ENCODE peak calls at places on chromosome 9, in nine cellular contexts. M is aorta, F is body of pancreas, K is lower lobe of right lung, Y is H7, V is heart right ventricle, U is stomach, T is fibroblast of lung, X is tibial nerve. O is an unnamed sample.

GRCh38 chr9:116362493-116362892 is 208.9 kb downstream of the PAPPA start:
- DNase-seq in M (no peak), F (no peak), K (no peak), Y (no peak), V (no peak), U (no peak), T (no peak), X (no peak), O (no peak)

GRCh38 chr9:138022121-138022741 is 144.6 kb downstream of the CACNA1B start:
- DNase-seq in M (no peak), F (peak; percentile 70), K (peak; percentile 33), Y (peak; percentile 83), V (no peak), U (peak; percentile 23), T (no peak), X (no peak), O (no peak)

GRCh38 chr9:83154087-83154736 is 91.3 kb upstream of the RASEF start:
- DNase-seq in M (no peak), F (peak; percentile 88), K (no peak), Y (no peak), V (no peak), U (peak; percentile 50), T (peak; percentile 86), X (no peak), O (peak; percentile 18)

GRCh38 chr9:107108367-107108766 is 174.7 kb upstream of the RAD23B start:
- DNase-seq in M (no peak), F (no peak), K (no peak), Y (no peak), V (no peak), U (no peak), T (no peak), X (no peak), O (no peak)

GRCh38 chr9:93653762-93654161 is 77.4 kb downstream of the PHF2 start:
- DNase-seq in M (no peak), F (no peak), K (peak; percentile 20), Y (no peak), V (no peak), U (no peak), T (no peak), X (no peak), O (no peak)

GRCh38 chr9:13529321-13530104 is 250.0 kb upstream of the MPDZ start:
- DNase-seq in M (no peak), F (no peak), K (no peak), Y (no peak), V (no peak), U (no peak), T (peak; percentile 39), X (no peak), O (peak; percentile 66)

GRCh38 chr9:119761737-119762136 is 392.5 kb upstream of the BRINP1 start:
- DNase-seq in M (no peak), F (no peak), K (no peak), Y (no peak), V (no peak), U (no peak), T (no peak), X (no peak), O (no peak)

GRCh38 chr9:33447404-33448158 is at the start of gene AQP3:
- DNase-seq in M (peak; percentile 81), F (peak; percentile 80), K (peak; percentile 84), Y (peak; percentile 95), V (peak; percentile 61), U (peak; percentile 79), T (peak; percentile 49), X (peak; percentile 35), O (peak; percentile 15)

GRCh38 chr9:85527331-85528015 is 214.3 kb downstream of the AGTPBP1 start:
- DNase-seq in M (no peak), F (no peak), K (no peak), Y (peak; percentile 1), V (peak; percentile 32), U (no peak), T (no peak), X (no peak), O (no peak)

GRCh38 chr9:15211994-15212501 is 95.0 kb downstream of the TTC39B start:
- DNase-seq in M (no peak), F (no peak), K (no peak), Y (no peak), V (no peak), U (no peak), T (peak; percentile 91), X (no peak), O (no peak)

GRCh38 chr9:130936285-130937117 is 2.5 kb downstream of the FIBCD1 start:
- DNase-seq in M (peak; percentile 79), F (no peak), K (no peak), Y (peak; percentile 93), V (no peak), U (no peak), T (peak; percentile 76), X (no peak), O (peak; percentile 54)

GRCh38 chr9:120532475-120532874 is 47.5 kb downstream of the CDK5RAP2 start:
- DNase-seq in M (no peak), F (no peak), K (peak; percentile 60), Y (no peak), V (no peak), U (peak; percentile 72), T (peak; percentile 53), X (peak; percentile 34), O (peak; percentile 54)

GRCh38 chr9:2406252-2406651 is 215.3 kb upstream of the VLDLR start:
- DNase-seq in M (no peak), F (no peak), K (peak; percentile 35), Y (no peak), V (no peak), U (no peak), T (no peak), X (no peak), O (no peak)

GRCh38 chr9:113828211-113828610 is 47.9 kb upstream of the ZNF618 start:
- DNase-seq in M (no peak), F (no peak), K (no peak), Y (no peak), V (no peak), U (no peak), T (peak; percentile 5), X (no peak), O (no peak)

GRCh38 chr9:126819482-126819881 is 14.6 kb downstream of the ZBTB43 start:
- DNase-seq in M (no peak), F (no peak), K (no peak), Y (no peak), V (no peak), U (no peak), T (no peak), X (no peak), O (no peak)

GRCh38 chr9:72665421-72665820 is 144.0 kb downstream of the TMC1 start:
- DNase-seq in M (no peak), F (no peak), K (no peak), Y (no peak), V (no peak), U (no peak), T (peak; percentile 88), X (no peak), O (peak; percentile 71)

GRCh38 chr9:32587901-32588300 is 14.9 kb upstream of the NDUFB6 start:
- DNase-seq in M (no peak), F (no peak), K (no peak), Y (no peak), V (no peak), U (no peak), T (peak; percentile 82), X (no peak), O (no peak)

GRCh38 chr9:108017671-108018070 is 528.1 kb upstream of the KLF4 start:
- DNase-seq in M (no peak), F (no peak), K (no peak), Y (no peak), V (no peak), U (no peak), T (no peak), X (no peak), O (no peak)

GRCh38 chr9:110997847-110998246 is 40.4 kb downstream of the LPAR1 start:
- DNase-seq in M (no peak), F (no peak), K (no peak), Y (no peak), V (no peak), U (no peak), T (peak; percentile 35), X (no peak), O (peak; percentile 17)

GRCh38 chr9:134051319-134051718 is 16.5 kb downstream of the BRD3 start:
- DNase-seq in M (peak; percentile 38), F (no peak), K (peak; percentile 38), Y (no peak), V (no peak), U (no peak), T (no peak), X (no peak), O (no peak)
- H3K4me3 ChIP-seq in M (no peak overlapping the region), F (no peak overlapping the region), K (no peak overlapping the region), Y (no peak overlapping the region), V (no peak overlapping the region), U (no peak overlapping the region), T (no peak overlapping the region), X (no peak overlapping the region), O (no peak overlapping the region)

GRCh38 chr9:88998911-88999310 is 7.6 kb downstream of the S1PR3 start:
- DNase-seq in M (peak; percentile 87), F (peak; percentile 74), K (peak; percentile 63), Y (no peak), V (peak; percentile 75), U (peak; percentile 58), T (peak; percentile 66), X (peak; percentile 55), O (peak; percentile 94)
- H3K36me3 ChIP-seq in M (peaks cover 14% of the 10 kb centered on the region), F (no peaks in the 10 kb centered on the region), K (peaks cover 4% of the 10 kb centered on the region), Y (no peaks in the 10 kb centered on the region), V (no peaks in the 10 kb centered on the region), U (peaks cover 23% of the 10 kb centered on the region), T (peaks cover 10% of the 10 kb centered on the region), X (no peaks in the 10 kb centered on the region), O (peaks cover 81% of the 10 kb centered on the region)

DNA sequence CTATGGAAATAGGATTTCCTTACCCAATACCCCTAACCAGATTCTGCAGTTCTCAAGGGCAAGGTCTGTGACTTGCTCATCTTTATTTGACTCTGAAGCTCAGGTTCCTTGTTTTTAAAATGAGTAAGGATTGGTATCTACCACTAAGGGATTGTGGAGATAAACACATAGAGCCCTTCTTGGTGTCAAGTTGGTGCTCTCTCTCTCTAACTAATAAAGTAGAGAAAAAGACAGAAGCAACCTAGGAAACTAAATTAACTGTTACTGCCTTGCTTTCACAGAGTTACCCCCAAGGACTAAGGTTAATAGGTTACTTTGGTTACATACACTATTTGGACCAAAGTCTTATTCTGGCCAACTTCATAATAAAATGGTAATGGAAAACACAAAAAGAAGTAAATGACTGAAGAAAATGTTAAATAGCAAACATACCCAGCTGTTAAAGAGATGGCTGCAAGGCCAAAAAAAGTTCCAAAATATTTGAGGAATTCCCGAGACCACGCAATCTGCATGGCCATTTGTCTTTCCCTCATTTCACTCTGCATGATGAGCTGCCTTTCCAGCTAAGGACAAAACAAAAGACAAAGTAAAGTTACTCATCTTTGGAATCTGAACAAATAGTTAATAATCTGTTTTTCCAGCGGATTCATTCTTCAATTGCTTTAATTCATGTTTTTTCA is 21.8 kb upstream of the RLN1 start:
- DNase-seq in M (no peak), F (no peak), K (no peak), Y (no peak), V (no peak), U (no peak), T (peak; percentile 32), X (no peak), O (no peak)
- H3K4me3 ChIP-seq in M (no peak overlapping the region), F (no peak overlapping the region), K (no peak overlapping the region), Y (no peak overlapping the region), V (no peak overlapping the region), U (no peak overlapping the region), T (no peak overlapping the region), X (no peak overlapping the region), O (no peak overlapping the region)

DNA sequence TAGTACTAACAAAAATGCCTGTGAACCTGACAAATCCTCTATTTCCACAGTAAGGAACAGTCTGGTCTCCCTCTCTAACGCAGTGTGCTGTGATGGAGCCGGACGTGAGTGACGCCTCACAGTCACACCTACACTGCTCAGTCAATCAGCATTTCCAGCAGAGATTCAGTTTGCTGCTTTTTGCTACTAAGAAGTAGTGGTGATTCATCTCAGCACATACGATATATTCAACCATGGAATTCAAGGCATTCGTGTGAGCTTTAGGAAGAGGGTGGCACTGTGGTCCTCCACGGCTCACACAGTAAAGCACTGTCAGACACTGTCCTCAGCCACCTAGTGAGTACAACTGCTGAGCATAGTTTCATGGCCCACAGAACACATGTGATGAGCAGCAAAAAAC is 70.9 kb downstream of the SETX start:
- DNase-seq in M (no peak), F (no peak), K (no peak), Y (no peak), V (no peak), U (no peak), T (peak; percentile 70), X (no peak), O (no peak)
- H3K36me3 ChIP-seq in M (peaks cover 12% of the 10 kb centered on the region), F (no peaks in the 10 kb centered on the region), K (peaks cover 96% of the 10 kb centered on the region), Y (peaks cover 28% of the 10 kb centered on the region), V (peaks cover 8% of the 10 kb centered on the region), U (peaks cover 100% of the 10 kb centered on the region), T (peaks cover 10% of the 10 kb centered on the region), X (peaks cover 36% of the 10 kb centered on the region), O (peaks cover 68% of the 10 kb centered on the region)